ENCODE peak calls at places on chromosomes 4 and X, in six cellular contexts. E is pulmonary artery endothelial cell; B is adipocyte; Z is activated CD8-positive, alpha-beta T cell treated with anti-CD3 and anti-CD28 coated beads for 36 hours; G is activated CD4-positive, alpha-beta T cell treated with anti-CD3 and anti-CD28 coated beads, Interleukin-2, amount 50 U/mL, for 24 hours; L is activated T-cell treated with anti-CD3 and anti-CD28 coated beads, Interleukin-2, amount 50 U/mL, for 72 hours. C is an unnamed sample.

GRCh38 chr4:174928575-174929253 is 10.6 kb downstream of the ADAM29 start:
- DNase-seq in G (no peak), B (no peak), E (no peak), L (no peak), Z (no peak), C (no peak)

GRCh38 chr4:156959298-156959702 is 12.3 kb downstream of the PDGFC start:
- DNase-seq in L (no peak), G (no peak), B (peak), Z (no peak), E (no peak), C (peak)

GRCh38 chrX:41090568-41091238 is 5.5 kb downstream of the USP9X start:
- DNase-seq in L (no peak), Z (no peak), E (no peak), G (no peak), B (peak), C (peak)

GRCh38 chr4:13548984-13549546 is 4.8 kb upstream of the NKX3-2 start:
- DNase-seq in L (peak), Z (peak), G (peak), B (peak), E (peak), C (peak)

GRCh38 chrX:34656842-34657780 is at the start of gene TMEM47:
- DNase-seq in B (peak), E (peak), L (no peak), Z (no peak), G (no peak), C (peak)

GRCh38 chrX:71637848-71638247 is 19.5 kb upstream of the CXCR3 start:
- DNase-seq in Z (peak), G (no peak), B (peak), E (peak), L (no peak), C (peak)

GRCh38 chrX:154485150-154486051 is 1.0 kb downstream of the UBL4A start:
- DNase-seq in B (no peak), E (no peak), Z (no peak), G (no peak), L (no peak), C (no peak)

GRCh38 chrX:63250253-63250868 is 100.8 kb downstream of the SPIN4 start:
- DNase-seq in L (peak), G (no peak), Z (peak), E (peak), B (peak), C (peak)

GRCh38 chr4:79609853-79610252 is 201.8 kb upstream of the GK2 start:
- DNase-seq in B (no peak), E (no peak), L (no peak), G (no peak), Z (no peak), C (peak)

C was measured in mesenchymal stem cell.